ENCODE peak calls at places on chromosomes 5 and 9, in nine cellular contexts. O, D, W, P, B, H, I, C and U are unnamed samples.

GRCh38 chr5:67059747-67060490 is 136.7 kb downstream of the CD180 start:
- DNase-seq in C (no peak), B (no peak), O (no peak), P (no peak), D (peak), H (no peak), W (no peak), I (no peak), U (no peak)

GRCh38 chr9:73200694-73201432 is 49.2 kb downstream of the ANXA1 start:
- DNase-seq in D (peak), W (no peak), I (no peak), C (no peak), H (peak), O (peak), B (no peak), P (no peak), U (no peak)

GRCh38 chr5:1950708-1951103 is 68.0 kb upstream of the IRX4 start:
- DNase-seq in I (no peak), C (no peak), B (no peak), P (no peak), D (no peak), O (no peak), W (no peak), H (no peak), U (no peak)

GRCh38 chr5:159187674-159188164 is 21.6 kb downstream of the RNF145 start:
- DNase-seq in O (no peak), P (no peak), D (no peak), H (no peak), W (no peak), B (no peak), C (no peak), I (no peak), U (no peak)

GRCh38 chr9:85971731-85972130 is 30.8 kb downstream of the NAA35 start:
- DNase-seq in O (no peak), B (no peak), P (no peak), D (peak), H (no peak), I (no peak), W (no peak), C (no peak), U (no peak)

GRCh38 chr5:5340206-5340729 is 82.2 kb upstream of the ICE1 start:
- DNase-seq in W (no peak), C (peak), B (no peak), D (peak), I (peak), H (no peak), O (no peak), P (peak), U (peak)

GRCh38 chr5:33816791-33817190 is 75.0 kb downstream of the ADAMTS12 start:
- DNase-seq in O (no peak), P (peak), H (no peak), I (no peak), C (no peak), D (no peak), B (no peak), W (no peak), U (no peak)

GRCh38 chr9:130445268-130445983 is 665 bp downstream of the ASS1 start:
- DNase-seq in P (no peak), H (no peak), I (no peak), B (no peak), D (peak), O (no peak), C (peak), W (no peak), U (peak)

GRCh38 chr9:102740578-102740977 is 254.6 kb upstream of the CYLC2 start:
- DNase-seq in D (no peak), P (no peak), H (no peak), C (no peak), W (no peak), B (no peak), I (no peak), O (no peak), U (no peak)

GRCh38 chr9:76534031-76534430 is 75.0 kb downstream of the GCNT1 start:
- DNase-seq in P (peak), B (no peak), H (no peak), O (no peak), I (no peak), D (peak), C (no peak), W (no peak), U (no peak)

GRCh38 chr9:111475195-111475594 is 9.0 kb downstream of the ECPAS start:
- DNase-seq in C (no peak), D (no peak), P (no peak), W (no peak), H (no peak), B (no peak), I (no peak), O (no peak), U (no peak)

GRCh38 chr5:76270214-76270613 is 132.9 kb upstream of the IQGAP2 start:
- DNase-seq in B (no peak), D (no peak), H (no peak), P (no peak), C (no peak), W (no peak), I (no peak), O (peak), U (no peak)